ENCODE peak calls at places on chromosomes 12 and 14, in five cellular contexts. R is mesenchymal stem cell, Q is HFF-Myc, O is tibial artery, E is uterus. C is an unnamed sample.

GRCh38 chr12:52216107-52216506 is 16.9 kb upstream of the KRT7 start:
- DNase-seq in E (no peak), O (no peak), Q (no peak), R (no peak), C (no peak)

GRCh38 chr12:80838708-80839107 is 99.0 kb downstream of the LIN7A start:
- DNase-seq in E (no peak), R (no peak), Q (no peak), O (no peak), C (no peak)

GRCh38 chr14:34433957-34434356 is 28.1 kb downstream of the SPTSSA start:
- DNase-seq in Q (no peak), R (no peak), O (no peak), E (no peak), C (no peak)

GRCh38 chr14:23153891-23154796 is 29.3 kb downstream of the SLC7A8 start:
- DNase-seq in E (peak), Q (peak), O (peak), R (no peak), C (peak)

GRCh38 chr12:52360663-52361271 is 6.5 kb downstream of the KRT85 start:
- DNase-seq in E (no peak), O (peak), R (no peak), Q (no peak), C (no peak)

GRCh38 chr12:38540156-38540555 is 223.6 kb downstream of the ALG10B start:
- DNase-seq in Q (no peak), O (no peak), E (no peak), R (no peak), C (no peak)

GRCh38 chr12:5796171-5797091 is 148.6 kb downstream of the ANO2 start:
- DNase-seq in O (no peak), Q (no peak), E (no peak), R (peak), C (no peak)

GRCh38 chr12:26239127-26239500 is 43.7 kb downstream of the SSPN start:
- DNase-seq in E (no peak), O (no peak), R (no peak), Q (no peak), C (no peak)

GRCh38 chr12:17527021-17527420 is 563.0 kb downstream of the RERGL start:
- DNase-seq in Q (no peak), E (no peak), R (no peak), O (no peak), C (no peak)

GRCh38 chr12:16606201-16606849 is 363 bp upstream of the LMO3 start:
- DNase-seq in E (peak), O (peak), Q (no peak), R (peak), C (peak)

GRCh38 chr14:35341454-35342159 is 49.4 kb downstream of the PSMA6 start:
- DNase-seq in E (peak), O (peak), R (peak), Q (no peak), C (peak)

GRCh38 chr14:96888158-96888557 is 91.0 kb downstream of the VRK1 start:
- DNase-seq in R (no peak), Q (no peak), E (no peak), O (no peak), C (no peak)

GRCh38 chr12:47820631-47821345 is 1.1 kb upstream of the HDAC7 start:
- DNase-seq in E (peak), Q (peak), O (peak), R (peak), C (peak)

GRCh38 chr14:102317564-102318248 is 1.8 kb upstream of the ZNF839 start:
- DNase-seq in Q (no peak), E (no peak), R (no peak), O (no peak), C (peak)

GRCh38 chr12:3225154-3225795 is 148.1 kb downstream of the TSPAN9 start:
- DNase-seq in O (no peak), R (peak), Q (no peak), E (no peak), C (no peak)

GRCh38 chr14:21880918-21881317 is 207.3 kb upstream of the OR4E1 start:
- DNase-seq in O (no peak), Q (no peak), E (no peak), R (no peak), C (no peak)

GRCh38 chr12:110922652-110923051 is 2.3 kb upstream of the MYL2 start:
- DNase-seq in Q (no peak), E (no peak), O (no peak), R (no peak), C (no peak)

GRCh38 chr14:78341827-78342389 is 171.7 kb downstream of the NRXN3 start:
- DNase-seq in R (no peak), O (no peak), E (no peak), Q (no peak), C (no peak)

GRCh38 chr12:18752280-18752920 is 14.5 kb downstream of the CAPZA3 start:
- DNase-seq in R (peak), Q (peak), E (no peak), O (no peak), C (no peak)

GRCh38 chr12:131505561-131505960 is 205.3 kb upstream of the SFSWAP start:
- DNase-seq in E (peak), R (no peak), Q (no peak), O (no peak), C (no peak)

GRCh38 chr12:20370001-20370381 is 1.7 kb downstream of the PDE3A start:
- DNase-seq in O (peak), E (peak), Q (no peak), R (peak), C (no peak)

GRCh38 chr14:51295666-51296263 is 55.7 kb downstream of the TMX1 start:
- DNase-seq in Q (no peak), R (no peak), O (no peak), E (no peak), C (no peak)

GRCh38 chr14:42930058-42930457 is 1323.4 kb downstream of the LRFN5 start:
- DNase-seq in E (no peak), Q (peak), O (no peak), R (peak), C (no peak)

GRCh38 chr12:31387466-31387865 is 61.5 kb upstream of the SINHCAF start:
- DNase-seq in E (no peak), Q (no peak), O (no peak), R (no peak), C (no peak)

GRCh38 chr12:10101042-10101579 is 2.3 kb upstream of the CLEC1A start:
- DNase-seq in O (no peak), Q (peak), E (no peak), R (peak), C (no peak)

GRCh38 chr14:52551696-52552062 is 626 bp downstream of the TXNDC16 start:
- DNase-seq in R (peak), E (no peak), O (no peak), Q (peak), C (no peak)

GRCh38 chr14:102930138-102930752 is 7.8 kb downstream of the AMN start:
- DNase-seq in R (no peak), Q (no peak), O (no peak), E (no peak), C (no peak)

GRCh38 chr12:49228653-49229052 is 36.2 kb upstream of the TUBA1C start:
- DNase-seq in O (no peak), R (no peak), E (no peak), Q (no peak), C (no peak)

GRCh38 chr12:110862331-110862730 is 15.5 kb downstream of the CCDC63 start:
- DNase-seq in R (no peak), E (no peak), Q (no peak), O (no peak), C (no peak)

GRCh38 chr14:71231521-71232393 is 324.5 kb downstream of the PCNX1 start:
- DNase-seq in Q (no peak), E (no peak), O (no peak), R (no peak), C (no peak)

GRCh38 chr14:71136386-71137060 is 229.3 kb downstream of the PCNX1 start:
- DNase-seq in Q (no peak), R (no peak), O (no peak), E (no peak), C (no peak)

DNA sequence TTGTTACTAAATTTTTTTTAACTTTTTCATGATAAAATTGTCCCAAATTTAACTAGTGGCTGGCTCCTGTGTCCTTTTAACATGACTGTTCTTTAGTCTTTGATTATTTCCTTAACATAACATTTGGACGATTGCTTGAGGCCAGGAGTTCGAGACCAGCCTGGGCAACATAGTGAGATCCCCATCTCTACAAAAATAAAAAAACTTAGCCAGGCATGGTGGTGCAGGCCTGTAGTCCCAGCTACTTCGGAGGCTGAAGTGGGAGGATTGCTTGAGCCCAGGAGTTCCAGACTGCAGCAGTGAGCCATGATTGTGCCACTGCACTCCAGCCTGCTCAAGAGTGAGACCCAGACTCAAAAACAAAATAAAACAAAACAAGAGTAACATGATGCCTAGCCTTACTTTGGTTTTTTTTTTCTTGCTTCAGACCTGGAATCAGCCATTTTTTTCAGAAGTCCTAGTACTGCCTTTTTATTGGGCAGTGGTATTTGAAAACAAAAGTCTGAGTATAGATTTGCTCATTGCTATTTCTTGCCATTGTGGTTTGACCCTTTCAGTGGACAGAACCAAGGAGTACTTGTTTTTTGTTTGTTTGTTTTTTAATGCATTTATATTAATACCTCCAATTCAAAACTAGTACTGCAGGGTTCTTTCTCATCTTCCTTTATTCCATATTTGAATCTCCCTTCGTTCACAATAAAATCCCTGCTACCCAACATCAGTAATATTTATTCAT is 4.8 kb downstream of the TOGARAM1 start:
- DNase-seq in Q (no peak), O (no peak), R (peak), E (no peak), C (no peak)
- H3K4me3 ChIP-seq in Q (peak), O (peak), R (peak), E (no peak), C (peak)

GRCh38 chr12:75481774-75482173 is 1.2 kb downstream of the GLIPR1 start:
- DNase-seq in R (peak), O (no peak), E (peak), Q (peak), C (no peak)
- H3K4me3 ChIP-seq in R (peak), O (peak), E (peak), Q (peak), C (peak)

DNA sequence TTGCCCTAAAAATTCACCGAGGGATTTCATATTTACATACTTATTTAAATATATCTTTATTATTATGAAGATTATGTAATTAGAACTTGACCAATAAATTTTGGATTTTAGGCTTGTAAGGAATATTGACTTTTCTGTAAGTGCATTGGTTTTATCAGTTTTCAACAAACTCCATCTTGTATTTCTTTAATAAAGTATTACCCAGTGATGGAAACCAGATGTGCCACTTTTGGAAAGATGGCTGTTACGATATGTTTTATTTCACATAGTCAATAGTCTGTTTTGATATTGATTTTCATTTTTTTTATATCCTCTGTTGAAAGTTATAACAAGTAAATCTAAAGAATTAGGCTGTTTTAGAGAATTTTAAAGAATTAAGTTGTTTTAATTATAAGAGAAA is 1.8 kb downstream of the MON2 start:
- DNase-seq in E (no peak), O (no peak), R (no peak), Q (no peak), C (no peak)
- H3K4me3 ChIP-seq in E (no peak), O (peak), R (peak), Q (peak), C (peak)

GRCh38 chr12:8012910-8013309 is 19.6 kb upstream of the FOXJ2 start:
- DNase-seq in O (no peak), R (no peak), E (no peak), Q (no peak), C (no peak)

GRCh38 chr12:8011331-8011730 is 21.2 kb upstream of the FOXJ2 start:
- DNase-seq in R (no peak), E (no peak), O (no peak), Q (no peak), C (no peak)

GRCh38 chr12:8018666-8019581 is 13.6 kb upstream of the FOXJ2 start:
- DNase-seq in O (no peak), E (no peak), R (peak), Q (no peak), C (peak)

GRCh38 chr12:8014836-8015235 is 17.7 kb upstream of the FOXJ2 start:
- DNase-seq in E (no peak), O (no peak), R (no peak), Q (no peak), C (no peak)
- H3K4me3 ChIP-seq in E (no peak), O (no peak), R (no peak), Q (no peak), C (no peak)

DNA sequence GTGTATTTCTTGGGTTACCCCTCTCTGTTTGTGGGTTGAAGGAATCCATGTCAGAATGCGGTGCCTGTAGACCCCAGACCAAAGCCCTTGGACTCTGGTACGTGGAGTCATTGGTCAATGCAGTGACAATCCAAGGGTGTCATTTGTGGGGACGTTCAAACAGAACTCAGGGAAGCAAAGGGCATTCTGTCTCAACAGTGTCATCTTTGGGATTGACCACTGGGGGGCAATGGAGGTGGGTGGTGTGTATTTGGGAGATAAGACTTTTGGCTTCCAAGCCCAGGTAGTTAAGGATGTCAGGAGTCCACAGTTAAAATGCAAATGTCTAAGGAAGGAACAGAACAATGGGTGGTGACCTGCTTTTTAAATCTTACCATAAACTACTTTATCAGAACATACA is 54.6 kb upstream of the CCDC175 start:
- DNase-seq in O (no peak), E (no peak), R (peak), Q (no peak), C (no peak)
- H3K4me3 ChIP-seq in O (peak), E (no peak), R (no peak), Q (no peak), C (no peak)

GRCh38 chr12:12786716-12787601 is 1.5 kb downstream of the APOLD1 start:
- DNase-seq in R (peak), E (peak), O (peak), Q (no peak), C (peak)

GRCh38 chr12:12790956-12791355 is 5.5 kb downstream of the APOLD1 start:
- DNase-seq in Q (no peak), O (no peak), E (no peak), R (no peak), C (no peak)

GRCh38 chr12:12786371-12786715 is 884 bp downstream of the APOLD1 start:
- DNase-seq in O (no peak), E (no peak), Q (no peak), R (no peak), C (no peak)

GRCh38 chr12:12788675-12789368 is 3.4 kb downstream of the APOLD1 start:
- DNase-seq in O (peak), R (peak), E (peak), Q (peak), C (peak)

DNA sequence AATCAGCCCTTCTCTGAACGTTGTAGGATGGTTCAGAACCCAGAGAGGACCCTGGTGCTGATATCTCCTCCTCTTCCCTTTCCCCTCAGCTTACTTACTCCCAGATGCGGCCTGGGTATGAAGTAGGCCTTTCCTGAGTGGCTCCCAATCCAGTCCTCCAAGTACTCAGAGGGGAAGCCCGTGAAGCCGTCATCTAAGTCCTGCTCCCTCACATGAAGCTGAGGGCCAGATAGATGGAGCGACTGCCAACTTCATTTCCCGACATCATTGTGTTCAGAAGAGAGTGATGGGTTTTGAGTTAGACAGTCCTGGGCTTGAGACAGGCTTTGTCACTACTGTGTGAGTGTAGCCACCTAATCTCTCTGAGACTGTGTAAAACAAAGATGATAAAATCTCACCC is 2.7 kb downstream of the APOLD1 start:
- DNase-seq in R (no peak), E (peak), O (no peak), Q (no peak), C (no peak)
- H3K4me3 ChIP-seq in R (peak), E (peak), O (peak), Q (no peak), C (peak)

GRCh38 chr14:105020815-105021655 is at the start of gene CDCA4:
- DNase-seq in E (peak), O (peak), R (peak), Q (peak), C (peak)
- H3K4me3 ChIP-seq in E (peak), O (peak), R (peak), Q (peak), C (peak)

GRCh38 chr14:105408592-105408991 is 10.3 kb downstream of the TEX22 start:
- DNase-seq in Q (no peak), E (no peak), O (no peak), R (no peak), C (no peak)

GRCh38 chr14:105411017-105411941 is 8.3 kb upstream of the MTA1 start:
- DNase-seq in R (peak), O (no peak), E (no peak), Q (no peak), C (no peak)

GRCh38 chr14:105409379-105409778 is 10.2 kb upstream of the MTA1 start:
- DNase-seq in R (no peak), Q (no peak), E (no peak), O (no peak), C (no peak)

GRCh38 chr14:105411985-105412767 is 7.5 kb upstream of the MTA1 start:
- DNase-seq in R (no peak), E (no peak), Q (no peak), O (no peak), C (no peak)

DNA sequence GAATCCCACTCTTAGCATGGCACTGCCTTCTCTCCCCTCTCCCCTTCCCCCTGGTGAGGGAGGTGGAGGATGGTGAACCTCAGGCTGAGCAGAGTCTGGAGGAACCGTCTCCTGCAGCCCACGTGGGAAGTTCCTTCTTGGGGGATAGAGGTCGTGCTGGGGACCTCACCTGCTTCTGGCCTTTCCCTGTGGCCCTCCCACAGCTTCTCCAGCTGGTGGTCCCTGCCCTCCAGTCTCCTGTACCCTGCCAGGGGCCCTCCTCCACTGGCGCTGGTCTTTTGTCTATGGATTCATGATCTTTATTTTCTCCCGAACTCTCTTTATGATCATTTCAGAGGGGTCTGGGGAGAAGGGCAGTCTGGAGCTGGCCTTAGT is 9.0 kb upstream of the MTA1 start:
- DNase-seq in O (no peak), R (no peak), E (no peak), Q (no peak), C (no peak)
- H3K4me3 ChIP-seq in O (no peak), R (peak), E (no peak), Q (no peak), C (no peak)

GRCh38 chr12:125674554-125674953 is 609.3 kb downstream of the AACS start:
- DNase-seq in Q (no peak), O (no peak), E (no peak), R (no peak), C (no peak)
- H3K4me3 ChIP-seq in Q (no peak), O (no peak), E (no peak), R (no peak), C (no peak)

C was measured in dorsolateral prefrontal cortex.